ENCODE peak calls at places on chromosomes 4 and X, in six cellular contexts. Z is upper lobe of right lung, U is colonic mucosa, Y is left lung, I is lung, R is adrenal gland. T is an unnamed sample. For H3K9me3, the result is how much of the 10 kb centered on the place peaks cover.

GRCh38 chr4:114659386-114660008 is 60.9 kb downstream of the UGT8 start:
- DNase-seq in U (peak), Z (peak), R (peak), Y (no peak), I (peak), T (no peak)

GRCh38 chrX:49884290-49884862 is 5.1 kb downstream of the USP27X start:
- DNase-seq in R (peak), Y (peak), U (peak), Z (peak), I (peak), T (no peak)

GRCh38 chr4:78293841-78294301 is 236.7 kb downstream of the FRAS1 start:
- DNase-seq in U (no peak), R (no peak), Z (no peak), Y (no peak), I (no peak), T (no peak)

GRCh38 chrX:152930516-152930915 is 32.6 kb downstream of the ZNF185 start:
- DNase-seq in Z (no peak), Y (no peak), U (no peak), I (no peak), R (no peak), T (no peak)

GRCh38 chr4:182819751-182820150 is 97.4 kb downstream of the DCTD start:
- DNase-seq in Y (peak), Z (no peak), R (no peak), U (no peak), I (no peak), T (no peak)

GRCh38 chr4:183636488-183636887 is 22.5 kb downstream of the RWDD4 start:
- DNase-seq in U (no peak), Y (no peak), I (no peak), Z (no peak), R (no peak), T (no peak)

GRCh38 chrX:74369666-74370065 is 51.6 kb upstream of the SLC16A2 start:
- DNase-seq in Z (no peak), R (no peak), I (no peak), Y (no peak), U (no peak), T (no peak)

GRCh38 chr4:56909083-56909981 is 1.6 kb downstream of the REST start:
- DNase-seq in Z (no peak), R (peak), Y (peak), I (peak), U (no peak), T (peak)

GRCh38 chr4:109332926-109333464 is 30.5 kb upstream of the COL25A1 start:
- DNase-seq in Z (no peak), R (no peak), Y (no peak), U (no peak), I (no peak), T (no peak)

GRCh38 chrX:46628406-46629371 is 55.1 kb downstream of the CHST7 start:
- DNase-seq in Z (peak), I (peak), Y (peak), R (no peak), U (no peak), T (peak)

GRCh38 chr4:55092504-55092903 is 32.9 kb downstream of the KDR start:
- DNase-seq in Z (no peak), R (no peak), Y (no peak), I (no peak), U (no peak), T (no peak)

GRCh38 chr4:61373901-61374611 is 173.9 kb downstream of the ADGRL3 start:
- DNase-seq in R (no peak), Y (no peak), Z (no peak), U (no peak), I (no peak), T (no peak)

GRCh38 chr4:111020961-111021360 is 398.1 kb upstream of the PITX2 start:
- DNase-seq in Z (no peak), Y (no peak), U (no peak), R (no peak), I (no peak), T (no peak)

GRCh38 chr4:55169352-55169959 is 44.1 kb upstream of the KDR start:
- DNase-seq in Y (no peak), Z (no peak), I (no peak), R (no peak), U (peak), T (no peak)

GRCh38 chr4:107997001-107997788 is 7.5 kb downstream of the HADH start:
- DNase-seq in R (peak), Z (no peak), U (no peak), Y (no peak), I (no peak), T (no peak)
- H3K27ac ChIP-seq in R (peak), Z (no peak), U (no peak), Y (peak), I (peak), T (peak)

DNA sequence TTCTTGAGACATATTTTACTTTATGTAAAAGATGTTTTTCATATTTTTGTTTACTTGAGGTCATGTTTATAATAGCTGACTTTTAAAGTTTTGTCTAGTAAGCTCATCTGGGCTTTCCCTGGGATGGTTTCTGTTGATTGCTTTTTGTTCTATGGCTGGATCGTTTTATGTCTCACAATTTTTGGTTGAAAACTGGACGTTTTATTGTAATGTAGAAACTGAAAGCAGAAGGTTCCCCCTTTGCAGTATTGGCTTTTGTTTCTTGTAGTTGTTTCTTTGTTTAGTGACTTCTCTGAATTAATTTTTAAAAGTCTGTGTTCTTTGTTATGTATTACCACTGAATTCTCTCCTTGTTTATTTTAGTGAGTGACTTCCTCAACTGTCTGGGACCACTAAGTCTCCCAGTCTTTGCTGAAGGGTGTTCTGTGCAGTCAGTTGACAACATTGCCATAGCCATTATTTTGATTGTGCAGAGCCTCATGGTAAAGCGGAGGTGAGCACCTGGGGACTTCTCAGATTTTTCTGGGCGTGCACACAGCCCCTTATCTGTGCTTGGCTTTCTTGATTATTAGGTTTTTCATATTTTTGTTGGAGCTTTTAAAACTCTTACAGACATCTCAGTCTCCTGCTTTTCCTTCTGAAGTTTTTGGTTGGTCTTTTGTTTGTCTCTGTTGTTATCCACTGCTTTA is 31.0 kb downstream of the KDM6A start:
- DNase-seq in I (no peak), U (no peak), Z (no peak), R (no peak), Y (no peak), T (no peak)
- H3K9me3 ChIP-seq in I (under half), U (under half), Z (under half), R (under half), Y (under half), T (under half)

DNA sequence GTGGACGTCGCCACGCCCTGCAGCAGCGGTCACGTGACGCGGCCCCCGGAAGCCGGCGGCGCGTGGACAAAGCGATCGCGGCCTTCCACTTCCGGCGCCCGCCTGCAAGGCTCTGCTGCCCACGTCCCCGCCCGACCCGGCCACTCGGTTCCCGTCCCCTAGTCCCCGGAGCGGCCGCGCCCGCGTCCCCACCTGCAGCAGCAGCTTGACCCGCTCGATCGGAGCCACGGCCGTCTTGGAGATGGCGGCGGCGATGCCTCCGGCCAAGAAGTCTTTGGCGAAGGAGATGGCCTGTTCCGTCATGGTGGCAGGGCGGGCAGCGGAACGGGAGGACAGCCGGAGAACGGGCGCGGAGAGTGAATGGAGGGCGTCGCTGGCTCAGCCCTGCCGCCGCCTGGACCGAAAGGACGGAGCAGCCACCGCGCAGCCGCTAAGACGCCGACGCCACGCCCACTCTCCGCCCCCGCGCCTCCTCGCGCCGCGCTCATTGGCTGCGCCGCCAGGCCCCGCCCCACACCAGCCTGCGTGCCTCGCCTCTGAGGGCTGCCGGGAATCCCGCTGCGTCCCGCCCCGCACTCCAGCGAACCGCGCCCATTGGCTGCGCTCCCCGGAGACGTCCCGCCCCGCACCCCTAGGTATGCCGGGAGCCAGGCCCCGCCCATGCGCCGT is at the start of gene SLC25A6:
- DNase-seq in R (peak), U (peak), I (peak), Z (peak), Y (peak), T (peak)
- TF ChIP-seq CTCF in R (no peak), U (no peak), I (no peak), Z (no peak), Y (peak), T (no peak)

GRCh38 chr4:23921447-23921845 is 31.6 kb upstream of the PPARGC1A start:
- DNase-seq in Y (no peak), R (no peak), U (no peak), Z (no peak), I (no peak), T (no peak)

GRCh38 chr4:23923141-23923540 is 33.3 kb upstream of the PPARGC1A start:
- DNase-seq in R (no peak), Y (no peak), I (no peak), Z (no peak), U (no peak), T (no peak)

GRCh38 chr4:23920716-23921446 is 31.0 kb upstream of the PPARGC1A start:
- DNase-seq in R (no peak), Y (no peak), U (no peak), I (no peak), Z (no peak), T (no peak)

GRCh38 chr4:23922535-23923115 is 32.8 kb upstream of the PPARGC1A start:
- DNase-seq in I (no peak), Z (no peak), R (no peak), U (no peak), Y (no peak), T (no peak)

GRCh38 chr4:23921993-23922392 is 32.1 kb upstream of the PPARGC1A start:
- DNase-seq in U (no peak), R (no peak), Z (no peak), Y (no peak), I (no peak), T (no peak)
- H3K27ac ChIP-seq in U (no peak), R (no peak), Z (no peak), Y (no peak), I (no peak), T (no peak)

GRCh38 chr4:92255920-92256244 is 47.9 kb upstream of the GRID2 start:
- DNase-seq in U (no peak), Z (no peak), Y (no peak), R (no peak), I (no peak), T (no peak)
- H3K9me3 ChIP-seq in U (under half), Z (under half), Y (under half), R (under half), I (under half), T (under half)

DNA sequence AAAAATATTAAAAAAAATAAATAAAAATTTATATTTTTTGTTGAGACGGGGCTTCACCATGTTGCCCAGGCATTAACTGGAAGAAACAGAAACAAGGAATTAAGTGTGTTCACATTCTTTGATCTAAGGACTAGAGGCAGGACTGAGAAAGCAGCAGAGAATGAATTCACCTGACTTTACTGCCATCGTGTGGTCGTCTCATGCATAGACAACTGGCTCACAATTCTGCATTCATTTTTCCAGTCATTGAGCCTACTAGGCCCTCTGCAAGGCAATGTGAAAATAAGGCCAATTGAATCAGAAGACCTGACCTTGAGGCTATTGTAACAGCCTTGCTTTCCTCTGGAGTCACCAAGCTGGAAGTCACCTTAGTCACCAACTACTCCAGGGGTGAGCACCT is 37.4 kb downstream of the LHFPL1 start:
- DNase-seq in I (peak), Y (no peak), Z (no peak), U (peak), R (peak), T (no peak)
- TF ChIP-seq CTCF in I (peak), Y (peak), Z (peak), U (peak), R (peak), T (peak)

DNA sequence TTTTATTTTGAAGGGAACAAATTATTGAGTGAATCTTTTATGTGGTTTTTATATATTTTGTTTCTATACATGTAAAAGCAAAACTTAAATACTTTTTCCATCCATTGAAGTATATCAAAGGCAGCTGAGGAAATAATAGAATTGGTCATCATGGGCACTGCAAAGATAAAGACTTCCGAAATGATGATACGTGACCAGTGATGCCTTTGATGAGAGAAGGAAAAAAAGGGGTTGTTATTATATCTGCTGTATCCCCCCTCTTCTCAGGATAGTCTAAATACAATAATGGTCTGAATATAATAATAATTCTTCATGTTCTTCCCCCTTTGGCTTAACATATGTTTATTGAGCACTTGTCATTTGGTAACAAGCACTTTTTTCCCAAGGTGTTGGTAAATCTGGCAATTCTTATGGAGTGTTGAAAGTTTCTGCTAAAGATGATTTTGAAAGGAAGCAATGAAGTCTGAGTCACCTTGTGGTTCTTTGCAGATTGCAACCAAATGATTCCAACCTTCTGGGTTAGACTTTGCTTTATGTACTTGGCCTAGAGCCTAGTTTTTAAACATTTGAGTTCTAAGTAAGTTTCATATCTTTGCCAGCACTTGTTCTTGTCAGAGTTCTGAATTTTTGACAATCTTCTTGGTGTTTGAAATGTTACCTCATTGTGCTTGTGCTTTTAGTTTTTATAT is 60.8 kb downstream of the USP9X start:
- DNase-seq in Z (no peak), U (no peak), Y (no peak), I (no peak), R (no peak), T (no peak)
- H3K27ac ChIP-seq in Z (no peak), U (no peak), Y (no peak), I (no peak), R (no peak), T (no peak)

GRCh38 chrX:1242901-1243402 is 25.7 kb upstream of the CSF2RA start:
- DNase-seq in Y (no peak), U (no peak), Z (no peak), I (no peak), R (no peak), T (no peak)
- H3K9me3 ChIP-seq in Y (under half), U (under half), Z (under half), I (under half), R (under half), T (under half)

T was measured in right atrium auricular region.